ENCODE peak calls at places on chromosomes 5 and 9, in four cellular contexts. V, L, E and R are unnamed samples.

GRCh38 chr9:694499-695154 is 146.9 kb upstream of the DMRT1 start:
- DNase-seq in E (no peak), L (no peak), V (no peak), R (no peak)

GRCh38 chr5:57176350-57176857 is 2.5 kb downstream of the GPBP1 start:
- DNase-seq in L (no peak), V (no peak), E (no peak), R (no peak)

GRCh38 chr9:94761506-94761905 is 35.0 kb downstream of the AOPEP start:
- DNase-seq in L (no peak), E (no peak), V (no peak), R (no peak)

GRCh38 chr5:55276771-55277170 is 30.7 kb downstream of the DHX29 start:
- DNase-seq in E (no peak), V (no peak), L (no peak), R (no peak)

GRCh38 chr5:44336708-44337107 is 52.5 kb downstream of the FGF10 start:
- DNase-seq in V (no peak), E (no peak), L (no peak), R (no peak)

GRCh38 chr5:58778888-58779287 is 196.0 kb downstream of the RAB3C start:
- DNase-seq in L (no peak), E (no peak), V (no peak), R (no peak)

GRCh38 chr5:29963956-29964355 is 1229.5 kb upstream of the CDH6 start:
- DNase-seq in E (no peak), V (no peak), L (no peak), R (no peak)

GRCh38 chr5:9428272-9428671 is 117.6 kb downstream of the SEMA5A start:
- DNase-seq in V (no peak), E (no peak), L (no peak), R (no peak)

GRCh38 chr9:95450171-95451107 is 66.3 kb downstream of the PTCH1 start:
- DNase-seq in V (no peak), L (no peak), E (no peak), R (no peak)

GRCh38 chr5:124162782-124163532 is 583.5 kb downstream of the ZNF608 start:
- DNase-seq in V (peak), E (no peak), L (no peak), R (no peak)

GRCh38 chr5:132480546-132481242 is 9.9 kb downstream of the IRF1 start:
- DNase-seq in E (no peak), L (no peak), V (no peak), R (no peak)

GRCh38 chr9:71079451-71079850 is 42.0 kb downstream of the TRPM3 start:
- DNase-seq in V (peak), E (no peak), L (no peak), R (no peak)

GRCh38 chr9:27683181-27683580 is 109.9 kb upstream of the C9orf72 start:
- DNase-seq in E (no peak), L (no peak), V (no peak), R (no peak)

GRCh38 chr5:78718185-78718584 is 69.6 kb upstream of the LHFPL2 start:
- DNase-seq in L (no peak), E (no peak), V (no peak), R (no peak)

GRCh38 chr5:52378237-52378636 is 409.5 kb upstream of the ITGA1 start:
- DNase-seq in V (no peak), E (no peak), L (no peak), R (no peak)

GRCh38 chr9:86545085-86545484 is 190.9 kb upstream of the TUT7 start:
- DNase-seq in E (no peak), L (no peak), V (no peak), R (no peak)

GRCh38 chr5:32709789-32710334 is 1.3 kb upstream of the NPR3 start:
- DNase-seq in L (peak), E (no peak), V (peak), R (peak)

DNA sequence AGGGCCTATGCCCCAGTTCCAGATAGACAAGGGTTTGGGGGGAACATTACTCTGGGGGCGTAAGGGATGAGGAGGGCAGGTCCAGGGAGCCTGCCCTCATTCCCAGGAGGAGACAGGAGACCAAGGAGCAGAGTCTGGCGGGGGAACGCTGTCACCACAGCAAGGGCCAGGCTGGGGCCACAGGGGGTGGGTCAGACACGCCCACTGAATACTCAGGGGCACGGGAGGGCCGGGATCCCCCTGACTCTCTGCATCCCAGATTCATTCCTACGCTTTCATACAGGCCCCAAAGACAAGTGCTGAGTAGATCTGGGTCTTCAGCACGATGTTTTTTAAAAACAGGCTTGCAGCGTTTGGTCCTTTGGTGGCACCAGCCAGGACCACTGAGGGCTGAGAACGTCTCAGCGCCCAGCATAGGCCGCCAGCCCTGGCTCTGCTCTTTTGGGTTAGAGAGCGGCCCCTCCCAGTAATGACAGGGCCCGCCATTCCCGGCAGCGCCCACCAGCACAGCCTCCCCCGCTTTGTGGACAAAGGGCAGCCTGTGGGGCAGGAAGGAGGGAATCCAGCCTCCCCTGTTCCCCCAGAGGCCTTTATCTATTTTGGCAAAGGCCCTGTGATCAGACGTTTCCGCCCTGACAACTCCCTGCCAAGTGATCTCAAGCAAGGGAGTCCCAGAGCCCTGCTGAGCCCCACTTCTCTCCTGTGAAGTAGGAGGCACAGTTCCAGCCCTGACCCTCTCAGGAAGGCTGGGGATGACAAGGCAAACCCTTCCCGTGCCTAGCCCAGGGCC is 24.9 kb downstream of the NEK6 start:
- DNase-seq in V (peak), L (peak), E (no peak), R (no peak)
- TF ChIP-seq CBFB in V (no peak), L (no peak), E (no peak), R (no peak)

GRCh38 chr5:65480306-65480865 is 1.3 kb downstream of the ADAMTS6 start:
- DNase-seq in V (peak), E (peak), L (peak), R (no peak)

GRCh38 chr5:65478336-65478735 is 3.4 kb downstream of the ADAMTS6 start:
- DNase-seq in E (no peak), L (no peak), V (no peak), R (no peak)

GRCh38 chr5:65479527-65479926 is 2.2 kb downstream of the ADAMTS6 start:
- DNase-seq in V (no peak), L (no peak), E (no peak), R (no peak)

GRCh38 chr5:65474129-65474711 is 7.5 kb downstream of the ADAMTS6 start:
- DNase-seq in L (no peak), E (no peak), V (no peak), R (no peak)

DNA sequence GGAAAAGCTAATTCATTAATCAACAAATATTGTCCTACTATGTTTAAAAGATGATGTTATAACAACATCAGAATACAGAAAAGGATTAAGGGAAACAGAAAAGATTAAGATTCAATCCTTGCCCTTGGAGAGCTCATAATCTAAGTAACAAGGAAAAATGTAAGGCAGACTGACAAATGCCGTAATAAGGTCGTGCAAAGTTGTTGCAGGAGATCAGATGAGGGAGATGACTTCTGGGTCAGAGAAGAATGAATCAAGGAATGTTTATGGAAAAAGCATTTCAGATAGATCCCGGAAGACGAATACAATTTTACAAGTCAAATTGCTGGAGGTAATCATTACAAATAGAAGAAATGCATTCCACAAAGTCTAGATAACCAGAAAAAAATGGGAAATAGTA is 6.4 kb downstream of the ADAMTS6 start:
- DNase-seq in L (no peak), V (no peak), E (no peak), R (no peak)
- TF ChIP-seq CBFB in L (no peak), V (no peak), E (no peak), R (no peak)

GRCh38 chr9:105191508-105192118 is 52.8 kb upstream of the SLC44A1 start:
- DNase-seq in E (peak), V (peak), L (no peak), R (no peak)

GRCh38 chr9:105194234-105194633 is 50.2 kb upstream of the SLC44A1 start:
- DNase-seq in V (no peak), E (no peak), L (no peak), R (no peak)

GRCh38 chr9:105198023-105198422 is 46.4 kb upstream of the SLC44A1 start:
- DNase-seq in V (no peak), E (no peak), L (no peak), R (no peak)

GRCh38 chr9:105195259-105195658 is 49.2 kb upstream of the SLC44A1 start:
- DNase-seq in V (no peak), E (no peak), L (no peak), R (no peak)

DNA sequence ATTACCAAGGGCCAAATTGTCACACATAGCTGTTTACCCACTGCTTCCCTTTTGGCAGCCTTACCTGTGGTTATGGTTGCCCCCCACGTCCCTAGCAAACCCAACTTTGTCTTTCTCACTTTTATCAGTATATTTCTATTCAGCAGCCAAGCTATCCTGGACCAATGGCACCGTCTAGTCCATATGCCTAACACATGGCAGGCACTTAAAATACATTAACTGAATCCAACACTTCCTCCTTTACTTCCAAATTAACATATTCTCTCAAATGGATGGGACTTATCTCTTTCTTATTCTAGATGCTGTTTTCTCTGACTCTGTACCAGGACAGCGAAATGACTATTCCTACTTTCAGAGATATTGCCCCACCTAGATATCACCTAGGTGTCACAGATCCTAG is 50.9 kb upstream of the SLC44A1 start:
- DNase-seq in L (no peak), V (no peak), E (no peak), R (no peak)
- TF ChIP-seq CBFB in L (no peak), V (no peak), E (no peak), R (no peak)

GRCh38 chr9:110975278-110975677 is 63.0 kb downstream of the LPAR1 start:
- DNase-seq in V (no peak), E (no peak), L (no peak), R (no peak)
- TF ChIP-seq CBFB in V (no peak), E (no peak), L (no peak), R (no peak)

GRCh38 chr9:110148868-110149267 is 59.1 kb downstream of the C9orf152 start:
- DNase-seq in V (no peak), L (no peak), E (no peak), R (no peak)
- TF ChIP-seq CBFB in V (no peak), L (no peak), E (no peak), R (no peak)